ENCODE peak calls at places on chromosomes 16 and 17, in four cellular contexts. D, X, N and Y are unnamed samples.

GRCh38 chr16:89014611-89015230 is 37.7 kb upstream of the CBFA2T3 start:
- DNase-seq in N (no peak), D (no peak), X (no peak), Y (no peak)

GRCh38 chr17:60720763-60721531 is 43.3 kb downstream of the BCAS3 start:
- DNase-seq in D (peak), N (peak), X (peak), Y (peak)

GRCh38 chr16:14056970-14057369 is 14.1 kb upstream of the MRTFB start:
- DNase-seq in D (no peak), X (no peak), N (peak), Y (no peak)

GRCh38 chr16:85082553-85083050 is 29.7 kb downstream of the CIBAR2 start:
- DNase-seq in D (peak), N (no peak), X (no peak), Y (no peak)

GRCh38 chr16:66084306-66084705 is 282.2 kb upstream of the CDH5 start:
- DNase-seq in D (no peak), N (peak), X (no peak), Y (no peak)

GRCh38 chr17:4861052-4861451 is 27.9 kb downstream of the MINK1 start:
- DNase-seq in X (no peak), D (no peak), N (no peak), Y (no peak)

GRCh38 chr17:78653382-78653781 is 76.2 kb upstream of the DNAH17 start:
- DNase-seq in D (no peak), X (no peak), N (peak), Y (no peak)

GRCh38 chr16:20915733-20916132 is 15.2 kb downstream of the LYRM1 start:
- DNase-seq in N (no peak), X (no peak), D (no peak), Y (no peak)

GRCh38 chr17:39143552-39144093 is 7.8 kb downstream of the PLXDC1 start:
- DNase-seq in N (no peak), X (no peak), D (no peak), Y (no peak)

GRCh38 chr16:67936876-67937605 is 391 bp upstream of the PSMB10 start:
- DNase-seq in X (no peak), N (no peak), D (no peak), Y (no peak)

GRCh38 chr17:77281904-77282367 is 141.2 kb downstream of the SEC14L1 start:
- DNase-seq in X (peak), N (peak), D (no peak), Y (no peak)